ENCODE peak calls at places on chromosomes 4 and X, in four cellular contexts. U is WTC11, V is K562, J is HepG2. G is an unnamed sample.

GRCh38 chr4:19379318-19379717 is 872.4 kb upstream of the SLIT2 start:
- DNase-seq in J (no peak), U (no peak), V (no peak), G (no peak)

GRCh38 chr4:162015090-162015489 is 148.7 kb downstream of the FSTL5 start:
- DNase-seq in V (no peak), U (no peak), J (no peak), G (no peak)

GRCh38 chrX:134004038-134004437 is 18.6 kb upstream of the GPC3 start:
- DNase-seq in J (no peak), U (no peak), V (no peak), G (no peak)

GRCh38 chr4:3663791-3664190 is 102.4 kb upstream of the ADRA2C start:
- DNase-seq in J (no peak), V (no peak), U (no peak), G (no peak)

GRCh38 chr4:108466936-108467902 is 153.2 kb upstream of the RPL34 start:
- DNase-seq in V (no peak), U (no peak), J (no peak), G (no peak)

GRCh38 chr4:98482503-98482846 is 175.9 kb downstream of the TSPAN5 start:
- DNase-seq in J (no peak), U (no peak), V (no peak), G (no peak)

GRCh38 chrX:65596270-65596669 is 61.7 kb upstream of the LAS1L start:
- DNase-seq in J (no peak), V (no peak), U (no peak), G (no peak)

GRCh38 chr4:110033994-110034393 is 121.3 kb downstream of the EGF start:
- DNase-seq in V (no peak), J (no peak), U (no peak), G (no peak)

GRCh38 chrX:147476008-147476407 is 435.7 kb upstream of the FMR1 start:
- DNase-seq in V (peak), U (no peak), J (peak), G (peak)

GRCh38 chrX:64642482-64642881 is 247.2 kb upstream of the MTMR8 start:
- DNase-seq in J (no peak), U (peak), V (no peak), G (no peak)

GRCh38 chrX:108439434-108439883 is at the start of gene COL4A5:
- DNase-seq in V (peak), U (peak), J (peak), G (peak)

GRCh38 chr4:39933689-39934590 is 43.8 kb downstream of the PDS5A start:
- DNase-seq in U (no peak), J (no peak), V (no peak), G (no peak)

GRCh38 chr4:106056914-106057313 is 161.6 kb downstream of the NPNT start:
- DNase-seq in V (no peak), J (no peak), U (no peak), G (no peak)

GRCh38 chr4:38872620-38873019 is 5.0 kb downstream of the FAM114A1 start:
- DNase-seq in U (no peak), V (no peak), J (peak), G (no peak)

GRCh38 chr4:176781739-176782100 is 11.0 kb downstream of the VEGFC start:
- DNase-seq in U (no peak), J (no peak), V (no peak), G (peak)

GRCh38 chr4:137819964-137820383 is 287.7 kb upstream of the PCDH18 start:
- DNase-seq in J (peak), V (no peak), U (peak), G (peak)

GRCh38 chr4:78704981-78705757 is 71.0 kb upstream of the BMP2K start:
- DNase-seq in J (peak), V (no peak), U (no peak), G (no peak)

GRCh38 chr4:186765138-186765537 is 41.5 kb upstream of the FAT1 start:
- DNase-seq in U (peak), J (peak), V (peak), G (peak)

GRCh38 chrX:45274576-45274975 is 73.9 kb upstream of the DIPK2B start:
- DNase-seq in V (no peak), J (no peak), U (no peak), G (no peak)

GRCh38 chr4:9825049-9825448 is 43.6 kb downstream of the DRD5 start:
- DNase-seq in V (no peak), U (no peak), J (no peak), G (no peak)

GRCh38 chr4:8198906-8199593 is at the start of gene SH3TC1:
- DNase-seq in J (peak), V (peak), U (no peak), G (no peak)

GRCh38 chr4:133839326-133839725 is 362.3 kb downstream of the PABPC4L start:
- DNase-seq in V (no peak), J (no peak), U (no peak), G (no peak)
- TF ChIP-seq SP1 in V (no peak), J (no peak), U (no peak), G (no peak)

DNA sequence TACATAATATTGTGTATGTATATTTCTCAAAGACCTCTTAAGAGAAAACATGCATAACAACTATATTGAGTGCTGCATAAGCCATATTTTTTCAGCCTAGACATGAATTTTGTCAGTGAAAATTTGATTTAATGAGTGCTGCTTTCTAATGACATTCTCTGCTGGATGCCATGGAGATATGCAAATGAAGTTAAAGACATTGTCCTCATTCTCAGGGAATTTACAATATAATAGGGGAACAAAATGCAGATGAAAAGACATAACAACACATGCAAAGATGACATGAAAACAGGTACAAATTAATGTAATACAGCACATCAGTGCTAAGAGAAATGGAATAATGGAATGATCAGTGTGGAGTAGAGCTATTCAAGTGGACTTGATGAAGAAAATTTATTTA is 118.8 kb downstream of the ATOH1 start:
- DNase-seq in U (no peak), J (no peak), V (no peak), G (no peak)
- TF ChIP-seq ELF4 in U (no peak), J (no peak), V (no peak), G (no peak)

GRCh38 chr4:60863442-60863841 is 336.7 kb upstream of the ADGRL3 start:
- DNase-seq in U (no peak), J (no peak), V (no peak), G (no peak)

GRCh38 chr4:60868232-60868960 is 331.7 kb upstream of the ADGRL3 start:
- DNase-seq in V (no peak), J (no peak), U (no peak), G (no peak)

DNA sequence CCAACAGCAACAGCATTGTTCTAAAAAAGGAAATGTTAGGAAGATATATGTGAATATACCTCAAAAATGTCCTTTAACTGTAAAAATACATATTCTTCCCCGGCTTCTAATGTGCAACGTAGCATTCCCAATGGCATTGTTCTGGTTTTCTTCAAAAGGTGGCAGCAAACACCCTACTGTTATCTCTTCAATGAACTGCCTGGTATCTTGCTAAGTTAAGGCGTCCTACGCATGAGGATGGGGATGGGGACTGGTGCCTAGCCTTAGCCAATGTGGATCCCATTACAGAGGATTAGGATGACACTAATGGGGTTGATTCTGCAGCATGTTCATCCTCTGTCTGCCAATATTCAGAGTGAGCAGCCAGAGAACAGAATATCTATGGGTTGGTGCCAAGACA is 334.9 kb upstream of the ADGRL3 start:
- DNase-seq in U (no peak), J (no peak), V (no peak), G (peak)
- TF ChIP-seq SP1 in U (no peak), J (no peak), V (no peak), G (no peak)

DNA sequence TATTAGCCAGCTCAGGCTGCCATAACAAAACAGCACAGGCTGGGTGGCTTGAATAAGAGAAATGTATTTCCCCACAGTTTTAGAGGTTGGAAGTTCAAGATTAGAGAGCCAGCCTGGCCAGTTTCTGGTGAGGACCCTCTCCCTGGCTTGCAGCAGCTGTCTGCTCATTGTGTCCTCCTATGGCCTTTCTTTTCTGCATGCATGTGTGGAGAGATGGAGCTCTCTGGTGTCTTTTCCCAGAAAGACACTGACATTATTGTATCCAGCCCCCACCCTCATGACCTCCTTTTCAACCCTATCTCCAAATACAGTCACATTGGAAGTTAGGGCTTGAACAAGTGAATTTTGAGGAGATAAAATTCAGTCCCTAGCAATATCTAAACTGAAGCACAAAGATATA is 263.8 kb upstream of the PABPC4L start:
- DNase-seq in U (no peak), V (no peak), J (no peak), G (no peak)
- TF ChIP-seq ELF4 in U (no peak), V (no peak), J (no peak), G (no peak)